ENCODE peak calls at places on chromosomes 16 and 17, in five cellular contexts. M, C, A, R and Q are unnamed samples.

GRCh38 chr16:56355221-56355620 is 70.1 kb downstream of the AMFR start:
- DNase-seq in M (no peak), C (no peak), A (no peak), R (peak; percentile 85), Q (no peak)

GRCh38 chr17:33809748-33810147 is 445.3 kb upstream of the CCL2 start:
- DNase-seq in M (no peak), C (no peak), A (no peak), R (no peak), Q (no peak)

GRCh38 chr16:88353691-88354090 is 29.1 kb upstream of the ZNF469 start:
- DNase-seq in M (no peak), C (no peak), A (no peak), R (no peak), Q (no peak)

GRCh38 chr16:75005697-75006096 is 6.9 kb downstream of the ZNRF1 start:
- DNase-seq in M (no peak), C (no peak), A (no peak), R (no peak), Q (no peak)

GRCh38 chr16:85313541-85314208 is 201.4 kb upstream of the CIBAR2 start:
- DNase-seq in M (no peak), C (no peak), A (no peak), R (no peak), Q (no peak)

GRCh38 chr16:53091508-53092211 is 36.9 kb downstream of the CHD9 start:
- DNase-seq in M (no peak), C (peak; percentile 38), A (peak; percentile 19), R (no peak), Q (no peak)

GRCh38 chr17:43309505-43310329 is 75.9 kb upstream of the RNU2-1 start:
- DNase-seq in M (peak; percentile 9), C (peak; percentile 58), A (no peak), R (no peak), Q (no peak)

GRCh38 chr16:1163567-1164055 is 10.7 kb downstream of the CACNA1H start:
- DNase-seq in M (no peak), C (peak; percentile 68), A (no peak), R (no peak), Q (no peak)

GRCh38 chr17:13750783-13751484 is 149.2 kb upstream of the HS3ST3A1 start:
- DNase-seq in M (no peak), C (no peak), A (no peak), R (no peak), Q (no peak)